ENCODE peak calls at places on chromosomes 13 and 19, in five cellular contexts. S is tibial artery, V is stomach, E is heart left ventricle, R is cardiac muscle cell. J is an unnamed sample.

GRCh38 chr13:21638319-21639282 is 32.3 kb upstream of the FGF9 start:
- DNase-seq in V (no peak), E (no peak), R (peak; percentile 37), S (no peak), J (peak; percentile 24)

GRCh38 chr13:45510671-45511070 is 45.9 kb downstream of the COG3 start:
- DNase-seq in S (no peak), R (no peak), V (no peak), E (no peak), J (no peak)

GRCh38 chr13:69264362-69265334 is 843.0 kb upstream of the ATXN8OS start:
- DNase-seq in V (no peak), R (no peak), S (no peak), E (no peak), J (no peak)

GRCh38 chr13:112770504-112770903 is 80.7 kb downstream of the ATP11A start:
- DNase-seq in S (no peak), V (no peak), E (no peak), R (peak; percentile 75), J (no peak)

GRCh38 chr13:51015973-51016372 is 95.1 kb downstream of the C13orf42 start:
- DNase-seq in V (no peak), S (no peak), E (no peak), R (no peak), J (no peak)

GRCh38 chr13:113890758-113891480 is 27.0 kb upstream of the GAS6 start:
- DNase-seq in S (no peak), E (no peak), R (no peak), V (no peak), J (no peak)

GRCh38 chr19:54558339-54558738 is 15.3 kb upstream of the LILRA2 start:
- DNase-seq in E (no peak), S (no peak), R (no peak), V (no peak), J (no peak)

GRCh38 chr19:1432507-1432887 is 5.7 kb upstream of the RPS15 start:
- DNase-seq in E (no peak), S (no peak), V (no peak), R (no peak), J (no peak)

GRCh38 chr19:47002106-47002766 is 17.4 kb upstream of the NPAS1 start:
- DNase-seq in S (no peak), R (no peak), E (no peak), V (peak; percentile 45), J (no peak)

GRCh38 chr13:68993154-68993553 is 1114.5 kb upstream of the ATXN8OS start:
- DNase-seq in S (no peak), E (no peak), V (no peak), R (no peak), J (no peak)

GRCh38 chr13:23579886-23580706 is 9.9 kb downstream of the TNFRSF19 start:
- DNase-seq in E (no peak), R (peak; percentile 59), V (no peak), S (no peak), J (peak; percentile 60)

GRCh38 chr13:81540777-81541176 is 1199.9 kb upstream of the SPRY2 start:
- DNase-seq in V (no peak), R (peak; percentile 3), E (no peak), S (no peak), J (no peak)

GRCh38 chr19:40807147-40808020 is 8.4 kb downstream of the EGLN2 start:
- DNase-seq in R (peak; percentile 34), V (no peak), S (no peak), E (no peak), J (peak; percentile 47)
- TF ChIP-seq CTCF in R (peak; percentile 27), V (no peak), S (no peak), E (no peak), J (peak; percentile 37)

DNA sequence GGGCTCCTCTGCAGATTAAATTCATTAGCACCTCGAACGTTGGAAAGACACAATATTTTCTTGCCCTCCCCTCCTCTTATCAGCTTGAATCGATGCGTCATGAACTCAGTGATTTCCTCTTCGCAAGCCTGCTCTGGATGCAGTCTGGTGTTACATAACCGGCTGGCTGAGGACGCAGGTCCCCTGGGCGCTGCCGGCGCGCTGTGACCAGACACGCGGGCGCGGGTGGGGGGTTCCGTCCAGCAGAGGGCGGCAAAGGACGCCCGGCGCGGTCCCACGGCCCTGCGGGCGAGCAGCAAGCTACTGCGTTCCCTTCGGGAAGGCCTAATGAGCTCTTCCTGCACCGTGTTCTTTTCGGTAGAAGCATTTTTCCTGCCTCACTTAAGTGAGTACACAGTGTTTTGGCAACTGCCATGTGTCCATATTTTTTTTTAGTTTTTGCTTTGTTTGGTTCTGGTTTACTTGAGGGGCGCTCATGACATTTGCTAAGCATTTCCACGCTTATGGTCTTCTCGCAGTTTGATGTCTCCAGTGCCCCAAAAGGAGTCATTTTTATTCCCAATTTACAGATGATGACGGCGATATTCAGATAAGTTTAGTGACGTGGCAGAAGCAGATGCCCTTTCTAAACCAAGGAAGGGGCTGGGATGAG is 112.2 kb upstream of the MBNL2 start:
- DNase-seq in R (peak; percentile 87), V (peak; percentile 93), E (peak; percentile 96), S (peak; percentile 93), J (peak; percentile 93)
- TF ChIP-seq CTCF in R (peak; percentile 90), V (peak; percentile 92), E (peak; percentile 99), S (peak; percentile 96), J (peak; percentile 79)

GRCh38 chr19:13953021-13953531 is 767 bp downstream of the DCAF15 start:
- DNase-seq in S (no peak), E (no peak), V (peak; percentile 36), R (no peak), J (no peak)
- TF ChIP-seq CTCF in S (no peak), E (no peak), V (no peak), R (peak; percentile 25), J (no peak)

DNA sequence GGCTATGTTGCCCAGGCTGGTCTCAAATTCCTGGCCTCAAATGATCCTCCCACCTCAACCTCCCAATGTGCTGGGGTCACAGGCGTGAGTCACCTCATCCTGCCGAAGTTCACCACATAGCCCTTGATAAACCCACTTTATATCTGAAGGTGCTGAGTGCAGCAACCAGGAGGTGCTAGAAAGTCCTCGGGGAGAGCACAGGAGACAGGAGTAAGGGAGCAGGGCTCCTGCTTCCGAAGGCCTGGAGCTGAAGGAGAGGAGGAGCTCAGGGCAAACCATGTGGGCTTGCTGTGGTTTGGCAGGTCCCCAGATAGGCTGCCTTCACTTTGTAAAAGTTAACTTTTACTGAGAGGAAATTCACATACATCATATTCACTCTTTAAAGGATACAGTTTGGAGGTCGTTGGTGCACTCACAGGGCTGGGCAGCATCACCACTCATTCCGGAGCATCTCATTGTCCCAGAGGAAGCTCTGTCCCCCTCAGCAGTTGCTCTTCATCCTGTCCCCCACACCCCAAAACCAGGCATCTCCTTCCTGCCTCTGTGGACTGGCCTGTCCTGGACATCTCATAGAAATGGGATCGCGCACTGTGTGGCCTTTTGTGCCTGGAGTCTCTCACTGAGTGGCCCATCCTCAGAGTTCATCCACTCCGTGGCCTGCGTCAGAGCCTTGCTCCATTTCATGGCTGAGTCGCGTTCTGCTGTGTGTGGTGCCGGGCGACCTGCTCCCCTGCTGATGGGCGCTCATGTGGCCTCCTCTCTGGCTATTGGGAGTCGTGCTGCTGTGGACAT is 49.5 kb downstream of the KDM4B start:
- DNase-seq in S (no peak), E (no peak), R (no peak), V (no peak), J (no peak)
- TF ChIP-seq CTCF in S (no peak), E (no peak), R (no peak), V (no peak), J (no peak)

DNA sequence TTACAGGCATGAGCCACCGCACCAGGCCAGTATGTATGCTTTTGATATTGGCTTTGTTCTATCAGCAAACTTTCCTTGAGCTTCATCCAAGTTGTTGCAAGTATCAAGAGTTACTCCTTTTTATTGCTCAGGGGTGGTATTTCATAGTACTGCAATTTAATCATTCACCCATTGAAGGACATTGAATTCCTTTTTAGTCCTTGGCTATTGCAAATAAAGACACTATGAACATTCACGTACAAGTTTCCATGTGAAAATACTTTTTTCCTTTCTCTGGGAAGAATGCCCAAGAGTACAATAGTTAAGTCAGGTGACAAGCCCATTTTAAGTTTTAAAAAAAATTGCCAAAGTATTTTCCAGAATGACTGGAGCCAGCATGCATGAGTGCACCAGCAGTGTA is 20.4 kb downstream of the CEACAM3 start:
- DNase-seq in R (no peak), V (no peak), S (no peak), E (no peak), J (no peak)
- TF ChIP-seq CTCF in R (no peak), V (no peak), S (no peak), E (no peak), J (no peak)

GRCh38 chr19:35247526-35248309 is 1.1 kb upstream of the LSR start:
- DNase-seq in V (peak; percentile 93), R (peak; percentile 96), E (no peak), S (no peak), J (peak; percentile 66)
- TF ChIP-seq CTCF in V (peak; percentile 46), R (peak; percentile 13), E (no peak), S (no peak), J (no peak)

DNA sequence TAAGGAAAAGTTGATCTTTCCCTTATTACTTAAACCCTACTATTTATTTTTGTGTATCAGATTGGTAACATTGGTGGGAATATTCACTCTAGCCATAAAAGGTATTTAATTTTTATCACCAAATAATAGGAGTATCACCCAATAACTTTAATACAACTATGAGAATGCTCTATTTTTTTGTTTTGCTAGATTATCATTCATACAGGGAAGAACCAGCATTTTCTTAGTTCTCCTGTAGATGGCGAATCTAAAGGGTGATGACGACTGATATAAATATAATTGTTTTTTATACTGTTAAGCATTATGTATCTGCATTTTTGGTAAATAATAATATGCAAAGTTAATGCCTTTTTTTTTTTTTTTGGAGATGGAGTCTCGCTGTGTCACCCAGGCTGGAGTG is 7.9 kb upstream of the FRY start:
- DNase-seq in R (no peak), V (no peak), S (no peak), E (no peak), J (no peak)
- TF ChIP-seq CTCF in R (peak; percentile 33), V (no peak), S (no peak), E (no peak), J (peak; percentile 19)

J was measured in endothelial cell.